ENCODE peak calls at places on chromosomes 7 and 10, in six cellular contexts. G is adrenal gland, H is heart right ventricle, S is pancreas, Q is fibroblast of lung, Y is left ventricle myocardium inferior. M is an unnamed sample. For H3K4me1, the result is how much of the 10 kb centered on the place peaks cover.

GRCh38 chr10:69732147-69732825 is 69.4 kb upstream of the COL13A1 start:
- DNase-seq in G (peak), H (peak), S (no peak), Q (no peak), Y (peak), M (no peak)

GRCh38 chr10:17237915-17238444 is 9.9 kb downstream of the VIM start:
- DNase-seq in G (no peak), H (no peak), S (no peak), Q (peak), Y (no peak), M (no peak)

GRCh38 chr7:7104314-7104698 is 78.0 kb upstream of the C1GALT1 start:
- DNase-seq in G (no peak), H (no peak), S (no peak), Q (peak), Y (no peak), M (no peak)

GRCh38 chr7:127733976-127734375 is 82.0 kb downstream of the SND1 start:
- DNase-seq in G (no peak), H (no peak), S (no peak), Q (peak), Y (no peak), M (no peak)

GRCh38 chr10:121416071-121416470 is 182.2 kb downstream of the FGFR2 start:
- DNase-seq in G (no peak), H (no peak), S (no peak), Q (no peak), Y (no peak), M (no peak)

GRCh38 chr10:75932921-75933320 is 501.5 kb downstream of the LRMDA start:
- DNase-seq in G (no peak), H (no peak), S (no peak), Q (no peak), Y (no peak), M (no peak)

GRCh38 chr10:36886303-36886891 is 239.0 kb upstream of the ANKRD30A start:
- DNase-seq in G (no peak), H (no peak), S (no peak), Q (no peak), Y (no peak), M (no peak)

GRCh38 chr7:130387628-130388403 is 7.5 kb downstream of the CPA1 start:
- DNase-seq in G (no peak), H (no peak), S (peak), Q (peak), Y (no peak), M (no peak)

GRCh38 chr10:126593968-126594701 is 76.4 kb downstream of the C10orf90 start:
- DNase-seq in G (no peak), H (no peak), S (no peak), Q (no peak), Y (no peak), M (no peak)

GRCh38 chr7:158428842-158429753 is 158.5 kb downstream of the PTPRN2 start:
- DNase-seq in G (no peak), H (no peak), S (no peak), Q (no peak), Y (no peak), M (no peak)

GRCh38 chr7:34672430-34672829 is 14.4 kb downstream of the NPSR1 start:
- DNase-seq in G (no peak), H (no peak), S (no peak), Q (peak), Y (no peak), M (no peak)

GRCh38 chr10:125079091-125079600 is 81.2 kb downstream of the CTBP2 start:
- DNase-seq in G (no peak), H (no peak), S (peak), Q (no peak), Y (no peak), M (no peak)

GRCh38 chr10:34092891-34093290 is 722.2 kb downstream of the PARD3 start:
- DNase-seq in G (no peak), H (no peak), S (no peak), Q (peak), Y (no peak), M (no peak)

GRCh38 chr7:77254915-77255314 is 55.3 kb upstream of the FGL2 start:
- DNase-seq in G (no peak), H (no peak), S (no peak), Q (no peak), Y (no peak), M (no peak)

GRCh38 chr10:80272793-80273522 is 16.5 kb downstream of the MAT1A start:
- DNase-seq in G (peak), H (no peak), S (no peak), Q (no peak), Y (no peak), M (no peak)

GRCh38 chr7:78751253-78751652 is 702.2 kb downstream of the MAGI2 start:
- DNase-seq in G (no peak), H (no peak), S (no peak), Q (no peak), Y (no peak), M (no peak)

GRCh38 chr10:9222917-9223316 is 1168.4 kb downstream of the GATA3 start:
- DNase-seq in G (no peak), H (no peak), S (no peak), Q (peak), Y (no peak), M (no peak)

GRCh38 chr7:110322796-110323195 is 768.1 kb upstream of the LRRN3 start:
- DNase-seq in G (no peak), H (no peak), S (no peak), Q (no peak), Y (no peak), M (no peak)

DNA sequence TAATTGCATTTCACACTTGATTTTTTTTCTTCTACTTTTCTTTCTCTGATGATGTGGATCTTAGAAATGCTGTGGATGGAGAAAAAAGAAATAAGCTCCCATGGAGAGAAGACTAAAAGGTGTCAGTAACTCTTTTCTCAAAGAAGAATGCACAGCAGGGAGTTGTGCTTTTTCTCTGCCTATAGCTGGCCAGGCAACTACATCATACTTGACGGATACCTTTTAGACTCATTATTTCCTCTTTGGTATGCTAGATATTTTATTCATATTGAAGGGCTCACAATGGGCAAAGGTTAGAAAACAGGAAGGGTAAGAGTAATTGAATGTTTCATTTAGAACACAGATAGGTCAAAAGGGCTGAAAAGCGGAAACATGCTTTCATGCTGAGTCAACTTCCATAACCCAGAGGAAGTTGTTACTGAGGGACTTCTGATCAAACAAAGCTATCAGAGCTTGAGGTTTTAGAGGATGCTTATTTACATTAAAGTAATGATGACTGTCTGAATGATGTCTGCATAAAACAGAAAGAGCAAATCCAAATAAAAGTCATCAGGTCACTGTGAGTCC is 773.1 kb upstream of the LRRN3 start:
- DNase-seq in G (no peak), H (no peak), S (no peak), Q (peak), Y (no peak), M (no peak)
- H3K27ac ChIP-seq in G (no peak), H (no peak), S (no peak), Q (no peak), Y (no peak), M (no peak)

DNA sequence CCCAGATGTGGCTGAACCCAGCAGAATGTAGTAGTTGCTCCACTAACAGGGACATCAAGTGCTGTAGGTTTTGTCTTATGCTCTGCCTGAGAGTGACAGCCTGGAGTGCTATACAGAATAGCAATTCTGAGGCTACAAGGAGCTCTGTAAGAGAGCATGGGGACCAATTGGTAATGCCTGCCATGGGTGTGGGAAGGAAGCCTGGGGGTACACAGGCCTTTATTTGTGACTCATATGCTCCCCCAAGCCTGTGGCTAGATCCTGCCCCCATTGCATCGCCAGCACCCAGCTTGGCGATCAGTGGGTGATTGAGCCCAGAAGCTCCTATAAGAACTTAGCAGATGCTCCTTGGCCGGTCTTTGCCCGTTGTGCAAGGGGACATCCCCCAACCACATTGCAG is 37.5 kb downstream of the ZMIZ1 start:
- DNase-seq in G (no peak), H (no peak), S (peak), Q (no peak), Y (no peak), M (no peak)
- H3K4me1 ChIP-seq in G (under half), H (half or more), S (under half), Q (under half), Y (half or more), M (half or more)

GRCh38 chr7:140134039-140134438 is 42.7 kb downstream of the KDM7A start:
- DNase-seq in G (no peak), H (no peak), S (no peak), Q (no peak), Y (no peak), M (no peak)
- TF ChIP-seq CTCF in G (no peak), H (no peak), S (no peak), Q (no peak), Y (no peak), M (no peak)

DNA sequence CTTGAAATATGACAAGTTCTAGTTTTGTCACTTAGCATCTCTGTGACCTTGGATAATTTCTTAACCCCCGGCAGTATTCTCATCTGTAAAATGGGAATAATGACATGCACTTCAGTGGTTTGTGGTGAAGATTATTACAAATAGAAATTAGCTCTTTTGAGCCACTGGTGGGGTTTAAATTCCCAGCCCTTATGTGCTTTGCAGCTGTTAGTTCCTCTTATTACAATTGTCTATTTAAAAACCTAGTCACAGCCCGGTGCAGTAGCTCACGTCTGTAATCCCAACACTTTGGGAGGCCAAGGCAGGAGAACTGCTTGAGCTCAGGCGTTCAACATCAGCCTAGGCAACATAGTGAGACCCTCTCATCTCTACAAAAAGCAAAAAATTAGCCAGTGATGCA is 30.1 kb downstream of the CAV1 start:
- DNase-seq in G (no peak), H (no peak), S (no peak), Q (no peak), Y (no peak), M (no peak)
- H3K27ac ChIP-seq in G (no peak), H (peak), S (no peak), Q (no peak), Y (peak), M (no peak)

GRCh38 chr7:28018446-28018845 is 162.1 kb downstream of the JAZF1 start:
- DNase-seq in G (no peak), H (no peak), S (no peak), Q (peak), Y (no peak), M (no peak)

GRCh38 chr7:28017372-28017771 is 163.2 kb downstream of the JAZF1 start:
- DNase-seq in G (no peak), H (no peak), S (no peak), Q (peak), Y (no peak), M (no peak)

GRCh38 chr7:28020302-28020940 is 160.2 kb downstream of the JAZF1 start:
- DNase-seq in G (peak), H (peak), S (peak), Q (peak), Y (peak), M (no peak)

GRCh38 chr7:28018020-28018419 is 162.6 kb downstream of the JAZF1 start:
- DNase-seq in G (no peak), H (no peak), S (no peak), Q (no peak), Y (no peak), M (no peak)

DNA sequence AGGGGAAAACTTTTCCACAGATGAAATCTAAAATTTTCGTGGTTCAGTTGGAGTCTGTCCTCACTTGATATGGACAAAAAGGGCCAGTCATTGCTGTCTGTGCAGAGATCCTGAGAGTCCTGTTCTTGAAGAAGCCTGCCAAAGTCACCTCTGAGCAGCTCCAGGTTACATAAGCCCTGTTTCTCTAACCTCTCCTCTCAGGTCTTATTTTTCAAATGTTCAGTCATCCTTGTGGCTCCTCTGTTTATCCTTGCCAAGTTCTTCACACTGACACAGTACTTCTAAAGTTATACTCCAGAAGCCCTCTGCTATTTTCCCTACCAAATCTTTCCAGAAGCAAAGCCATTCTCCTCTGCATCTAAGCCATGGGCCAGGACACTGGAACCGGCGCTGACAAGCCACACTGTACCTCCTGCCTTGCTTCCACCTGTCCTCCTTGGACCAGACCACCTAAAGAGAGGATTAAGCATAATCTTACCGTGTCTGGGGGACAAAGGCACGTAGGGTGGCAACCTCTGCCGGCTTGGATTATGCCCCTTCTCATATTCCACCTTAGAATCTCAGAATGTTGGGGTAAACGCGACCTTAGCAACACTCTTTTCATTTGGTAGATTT is 161.6 kb downstream of the JAZF1 start:
- DNase-seq in G (no peak), H (no peak), S (no peak), Q (peak), Y (no peak), M (no peak)
- H3K4me1 ChIP-seq in G (under half), H (under half), S (under half), Q (under half), Y (half or more), M (under half)

GRCh38 chr10:81414038-81414437 is 461.0 kb upstream of the NRG3 start:
- DNase-seq in G (no peak), H (no peak), S (no peak), Q (no peak), Y (no peak), M (no peak)
- TF ChIP-seq CTCF in G (no peak), H (no peak), S (no peak), Q (no peak), Y (no peak), M (no peak)

M was measured in lower lobe of right lung.